ENCODE peak calls at places on chromosomes 4 and X, in ten cellular contexts. P is activated CD4-positive, alpha-beta T cell treated with anti-CD3 and anti-CD28 coated beads, Interleukin-2, amount 50 U/mL, for 1 hour; Q is GM23338; F is OCI-LY7; I is hepatic stellate cell; R is omental fat pad; B is activated CD4-positive, CD25-positive, alpha-beta regulatory T cell treated with anti-CD3 and anti-CD28 coated beads, Interleukin-2, amount 50 U/mL, for 72 hours; Y is left ventricle myocardium superior; O is astrocyte of the cerebellum; S is Caki2. A is an unnamed sample.
A peak's percentile ranks its signal among the peaks of the same experiment; 100 is the strongest.

GRCh38 chr4:53706422-53707032 is 115.2 kb upstream of the LNX1 start:
- DNase-seq in Y (no peak), B (no peak), S (peak; percentile 30), R (no peak), Q (peak; percentile 87), I (peak; percentile 38), O (peak; percentile 55), P (no peak), F (peak; percentile 86), A (no peak)

GRCh38 chr4:55069248-55069647 is 56.1 kb downstream of the KDR start:
- DNase-seq in Y (no peak), B (no peak), S (no peak), F (no peak), R (no peak), I (no peak), O (no peak), P (no peak), Q (no peak), A (no peak)

GRCh38 chrX:18707442-18708049 is at the start of gene PPEF1:
- DNase-seq in Q (no peak), O (peak; percentile 12), R (no peak), Y (no peak), F (no peak), S (no peak), B (no peak), I (no peak), P (no peak), A (no peak)

GRCh38 chr4:148542922-148543623 is 100.9 kb upstream of the NR3C2 start:
- DNase-seq in R (no peak), I (no peak), P (no peak), S (no peak), Q (no peak), F (no peak), O (no peak), B (no peak), Y (no peak), A (no peak)

GRCh38 chrX:56762220-56762619 is 33.2 kb downstream of the NBDY start:
- DNase-seq in I (no peak), F (peak; percentile 15), Q (no peak), B (no peak), O (no peak), R (no peak), P (no peak), Y (no peak), S (no peak), A (no peak)

GRCh38 chr4:83180469-83180968 is 66.0 kb upstream of the PLAC8 start:
- DNase-seq in P (no peak), I (no peak), Q (no peak), R (no peak), Y (no peak), S (no peak), B (no peak), O (no peak), F (no peak), A (no peak)

GRCh38 chrX:45517090-45517973 is 316.7 kb upstream of the DIPK2B start:
- DNase-seq in Q (peak; percentile 33), B (no peak), I (peak; percentile 15), F (no peak), P (no peak), O (no peak), S (peak; percentile 70), R (no peak), Y (no peak), A (no peak)

GRCh38 chr4:183789657-183790056 is 115.5 kb upstream of the STOX2 start:
- DNase-seq in R (no peak), P (no peak), Q (no peak), S (no peak), B (no peak), O (no peak), F (no peak), I (no peak), Y (no peak), A (no peak)

A was measured in thoracic aorta.